ENCODE peak calls at places on chromosomes 5 and 9, in ten cellular contexts. D is adrenal gland, S is heart right ventricle, W is endodermal cell, P is colonic mucosa, M is GM23248, J is bronchial epithelial cell, B is PC-3, F is OCI-LY7, G is uterus. X is an unnamed sample. For H3K36me3, the result is how much of the 10 kb centered on the place peaks cover.

GRCh38 chr5:90519081-90519480 is 10.3 kb downstream of the LYSMD3 start:
- DNase-seq in D (no peak), S (no peak), W (no peak), P (no peak), M (no peak), J (peak), B (peak), F (no peak), G (no peak), X (no peak)

GRCh38 chr5:160083012-160083436 is 36.2 kb downstream of the PWWP2A start:
- DNase-seq in D (no peak), S (no peak), W (no peak), P (no peak), M (peak), J (peak), B (peak), F (no peak), G (no peak), X (no peak)

GRCh38 chr9:98851730-98852462 is 44.4 kb downstream of the GALNT12 start:
- DNase-seq in D (no peak), S (no peak), W (no peak), P (no peak), M (no peak), J (peak), B (peak), F (no peak), G (no peak), X (no peak)

GRCh38 chr5:177306674-177307543 is 3.3 kb downstream of the PRELID1 start:
- DNase-seq in D (no peak), S (no peak), W (peak), P (no peak), M (peak), J (no peak), B (no peak), F (peak), G (no peak), X (peak)

GRCh38 chr5:122985954-122986721 is 50.4 kb downstream of the PPIC start:
- DNase-seq in D (no peak), S (no peak), W (no peak), P (no peak), M (no peak), J (no peak), B (no peak), F (no peak), G (no peak), X (no peak)

GRCh38 chr5:134490925-134491271 is 34.6 kb upstream of the JADE2 start:
- DNase-seq in D (no peak), S (no peak), W (no peak), P (no peak), M (no peak), J (no peak), B (no peak), F (no peak), G (no peak), X (no peak)

GRCh38 chr5:75081510-75081909 is 29.2 kb upstream of the GCNT4 start:
- DNase-seq in D (no peak), S (no peak), W (no peak), P (no peak), M (no peak), J (peak), B (peak), F (no peak), G (no peak), X (no peak)

GRCh38 chr5:56358703-56359428 is 125.7 kb upstream of the ANKRD55 start:
- DNase-seq in D (peak), S (peak), W (no peak), P (no peak), M (peak), J (peak), B (peak), F (no peak), G (peak), X (no peak)

GRCh38 chr9:118618744-118619299 is 750.4 kb downstream of the BRINP1 start:
- DNase-seq in D (no peak), S (no peak), W (no peak), P (no peak), M (no peak), J (no peak), B (no peak), F (no peak), G (no peak), X (no peak)

GRCh38 chr9:75378036-75378435 is 289.7 kb downstream of the OSTF1 start:
- DNase-seq in D (peak), S (peak), W (no peak), P (peak), M (peak), J (no peak), B (no peak), F (no peak), G (peak), X (no peak)

GRCh38 chr5:1934801-1935429 is 52.2 kb upstream of the IRX4 start:
- DNase-seq in D (no peak), S (no peak), W (no peak), P (no peak), M (no peak), J (no peak), B (no peak), F (no peak), G (no peak), X (peak)

GRCh38 chr5:61123145-61123544 is 39.1 kb downstream of the SMIM15 start:
- DNase-seq in D (no peak), S (no peak), W (no peak), P (peak), M (no peak), J (no peak), B (peak), F (no peak), G (no peak), X (no peak)

GRCh38 chr5:141319202-141319601 is 1.4 kb downstream of the TAF7 start:
- DNase-seq in D (no peak), S (no peak), W (no peak), P (no peak), M (peak), J (no peak), B (no peak), F (no peak), G (no peak), X (no peak)

GRCh38 chr9:80995759-80996158 is 693.6 kb downstream of the TLE1 start:
- DNase-seq in D (no peak), S (no peak), W (no peak), P (no peak), M (peak), J (peak), B (peak), F (no peak), G (no peak), X (no peak)

GRCh38 chr9:135308809-135309762 is 170.5 kb upstream of the PPP1R26 start:
- DNase-seq in D (no peak), S (no peak), W (peak), P (no peak), M (no peak), J (no peak), B (no peak), F (no peak), G (no peak), X (peak)

GRCh38 chr9:96646081-96646991 is 8.8 kb downstream of the PRXL2C start:
- DNase-seq in D (no peak), S (no peak), W (no peak), P (no peak), M (peak), J (no peak), B (no peak), F (no peak), G (no peak), X (no peak)
- H3K36me3 ChIP-seq in D (under half), S (half or more), W (under half), P (under half), M (under half), J (under half), B (under half), F (under half), G (under half), X (under half)

GRCh38 chr9:113532809-113533190 is 69.3 kb downstream of the RGS3 start:
- DNase-seq in D (no peak), S (no peak), W (peak), P (no peak), M (no peak), J (no peak), B (no peak), F (no peak), G (no peak), X (no peak)
- H3K36me3 ChIP-seq in D (under half), S (half or more), W (under half), P (under half), M (under half), J (under half), B (under half), F (under half), G (under half), X (under half)

GRCh38 chr5:23007762-23008161 is 154.6 kb upstream of the CDH12 start:
- DNase-seq in D (no peak), S (no peak), W (no peak), P (no peak), M (no peak), J (no peak), B (no peak), F (no peak), G (no peak), X (no peak)

GRCh38 chr5:23012842-23013241 is 159.7 kb upstream of the CDH12 start:
- DNase-seq in D (no peak), S (no peak), W (no peak), P (no peak), M (no peak), J (no peak), B (no peak), F (no peak), G (no peak), X (no peak)

DNA sequence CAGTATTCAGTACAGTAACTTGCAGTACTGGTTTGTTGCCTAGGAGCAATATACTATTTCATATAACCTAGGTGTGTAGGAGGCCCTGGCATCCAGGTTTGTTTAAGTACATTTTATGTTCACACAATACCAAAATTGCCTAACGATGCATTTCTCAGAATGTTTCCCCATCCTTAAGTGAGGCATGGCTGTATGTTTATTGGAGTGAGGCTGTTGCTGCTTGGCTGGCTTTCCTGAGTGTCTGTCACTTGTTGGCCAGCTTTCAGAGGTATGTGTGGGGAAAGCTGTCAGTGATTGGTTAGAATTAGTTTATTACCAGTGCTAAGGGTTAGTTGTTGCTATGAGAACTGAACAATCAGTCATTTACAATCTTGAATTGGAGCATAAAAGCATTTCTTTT is 154.1 kb upstream of the CDH12 start:
- DNase-seq in D (no peak), S (no peak), W (no peak), P (no peak), M (no peak), J (no peak), B (no peak), F (no peak), G (no peak), X (no peak)
- H3K36me3 ChIP-seq in D (under half), S (under half), W (under half), P (under half), M (under half), J (under half), B (under half), F (under half), G (under half), X (under half)

GRCh38 chr9:69460002-69460401 is 135.0 kb downstream of the ENTREP1 start:
- DNase-seq in D (no peak), S (no peak), W (no peak), P (peak), M (no peak), J (no peak), B (no peak), F (no peak), G (no peak), X (no peak)
- H3K36me3 ChIP-seq in D (under half), S (under half), W (under half), P (under half), M (under half), J (under half), B (under half), F (under half), G (under half), X (under half)

DNA sequence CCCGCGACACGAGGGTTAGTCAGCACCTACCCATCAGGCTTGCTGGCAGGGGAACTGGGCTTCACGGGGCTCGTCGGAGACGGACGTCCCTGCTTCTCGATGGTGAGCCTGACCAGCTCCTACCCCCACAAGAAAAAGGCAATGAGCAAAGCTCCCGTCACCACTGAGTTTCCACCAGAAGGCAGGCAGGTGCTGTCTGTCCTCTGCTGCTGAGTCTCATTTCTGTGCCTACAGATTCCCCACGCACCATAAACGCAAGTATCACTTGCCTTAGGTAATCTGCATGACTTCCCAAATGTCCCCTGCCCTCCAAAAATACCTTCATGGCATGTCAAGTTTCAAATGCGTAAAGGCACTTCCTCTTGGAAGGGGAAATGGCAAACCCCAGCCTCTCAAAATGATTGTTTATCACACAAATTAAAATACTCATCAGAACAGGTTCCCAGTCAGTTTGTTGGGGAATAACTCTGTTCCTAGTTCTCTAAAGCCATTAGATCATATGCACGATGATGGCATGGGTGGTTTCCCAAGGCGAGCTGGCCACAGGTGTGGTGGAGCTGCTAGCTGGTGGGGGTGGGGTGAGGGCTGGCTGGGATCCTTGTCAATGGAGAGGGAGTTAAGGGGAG is 85.0 kb downstream of the PRRT1B start:
- DNase-seq in D (no peak), S (no peak), W (no peak), P (no peak), M (no peak), J (peak), B (no peak), F (no peak), G (no peak), X (peak)
- H3K36me3 ChIP-seq in D (under half), S (half or more), W (under half), P (under half), M (under half), J (under half), B (under half), F (half or more), G (under half), X (under half)

GRCh38 chr9:111405701-111406100 is 75.7 kb upstream of the OR2K2 start:
- DNase-seq in D (no peak), S (no peak), W (no peak), P (no peak), M (no peak), J (no peak), B (no peak), F (no peak), G (no peak), X (no peak)
- H3K36me3 ChIP-seq in D (half or more), S (half or more), W (half or more), P (under half), M (half or more), J (under half), B (half or more), F (half or more), G (under half), X (under half)

GRCh38 chr5:113202904-113203716 is 226.5 kb downstream of the DCP2 start:
- DNase-seq in D (no peak), S (peak), W (peak), P (no peak), M (peak), J (peak), B (no peak), F (no peak), G (no peak), X (no peak)

GRCh38 chr5:113199122-113199905 is 222.7 kb downstream of the DCP2 start:
- DNase-seq in D (no peak), S (no peak), W (peak), P (no peak), M (peak), J (peak), B (peak), F (no peak), G (no peak), X (no peak)

GRCh38 chr5:113204525-113205161 is 228.0 kb downstream of the DCP2 start:
- DNase-seq in D (peak), S (peak), W (peak), P (peak), M (peak), J (peak), B (peak), F (no peak), G (peak), X (no peak)

GRCh38 chr5:113205323-113205722 is 228.7 kb downstream of the DCP2 start:
- DNase-seq in D (no peak), S (no peak), W (no peak), P (no peak), M (no peak), J (peak), B (no peak), F (no peak), G (no peak), X (no peak)

DNA sequence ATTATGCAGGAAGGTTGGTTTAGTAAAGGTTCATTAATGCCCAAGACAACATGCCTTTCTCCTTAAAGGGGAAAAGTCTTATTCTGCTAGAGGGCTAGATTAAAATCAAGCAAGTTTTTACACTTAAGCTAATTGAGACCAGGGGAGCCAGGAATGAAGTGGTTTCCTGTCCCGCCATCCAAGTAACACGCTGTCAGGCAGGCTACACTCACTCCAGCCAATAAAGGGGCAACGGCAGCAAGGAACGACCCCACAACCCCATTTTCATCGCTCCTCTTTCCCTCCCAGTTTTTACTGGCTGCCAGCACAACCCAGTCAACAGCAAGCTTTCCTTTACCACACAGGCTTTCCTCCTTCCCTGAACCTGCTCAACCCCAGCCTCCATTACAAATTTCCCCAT is 225.1 kb downstream of the DCP2 start:
- DNase-seq in D (no peak), S (no peak), W (peak), P (no peak), M (no peak), J (no peak), B (no peak), F (no peak), G (no peak), X (no peak)
- H3K36me3 ChIP-seq in D (under half), S (under half), W (under half), P (under half), M (under half), J (under half), B (under half), F (under half), G (under half), X (under half)

GRCh38 chr5:38613475-38613874 is 57.0 kb upstream of the LIFR start:
- DNase-seq in D (no peak), S (no peak), W (no peak), P (no peak), M (no peak), J (no peak), B (no peak), F (no peak), G (no peak), X (no peak)
- H3K36me3 ChIP-seq in D (under half), S (under half), W (under half), P (under half), M (under half), J (under half), B (under half), F (under half), G (under half), X (under half)

DNA sequence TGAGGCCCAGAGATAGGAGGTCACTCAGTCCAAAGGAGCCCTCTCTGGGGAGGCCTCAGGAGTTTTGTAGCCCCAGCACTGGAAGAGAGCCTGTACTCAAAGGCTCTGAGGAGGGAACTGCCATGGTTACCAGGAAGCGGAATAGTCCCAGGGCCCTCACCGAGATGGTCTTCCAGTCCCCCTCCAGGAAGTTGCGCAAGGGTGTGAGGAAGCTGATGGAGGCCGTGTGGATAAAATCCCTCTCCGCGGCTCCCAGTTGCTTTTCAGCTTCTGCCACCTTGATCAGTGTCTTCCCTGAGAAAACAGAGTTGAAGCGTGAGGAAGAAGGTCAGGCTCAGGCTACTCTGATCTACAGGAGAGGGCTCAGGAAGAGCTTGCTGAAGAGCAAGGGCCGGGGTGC is 13.5 kb downstream of the SH3GLB2 start:
- DNase-seq in D (no peak), S (no peak), W (no peak), P (no peak), M (no peak), J (no peak), B (no peak), F (no peak), G (no peak), X (no peak)
- H3K36me3 ChIP-seq in D (under half), S (half or more), W (under half), P (under half), M (under half), J (under half), B (under half), F (under half), G (under half), X (under half)

GRCh38 chr9:133472753-133473378 is 6.0 kb downstream of the SLC2A6 start:
- DNase-seq in D (no peak), S (no peak), W (no peak), P (no peak), M (no peak), J (no peak), B (no peak), F (no peak), G (no peak), X (no peak)
- H3K36me3 ChIP-seq in D (under half), S (half or more), W (under half), P (under half), M (under half), J (under half), B (under half), F (half or more), G (under half), X (under half)